ENCODE peak calls at places on chromosome 9, in eight cellular contexts. Y is iPS-NIHi11, K is KBM-7, T is LHCN-M2, L is COLO829, J is T-helper 1 cell, B is mucosa of descending colon, C is AG08395. E is an unnamed sample.
A peak's percentile ranks its signal among the peaks of the same experiment; 100 is the strongest.

GRCh38 chr9:129523953-129524847 is 96.7 kb downstream of the C9orf50 start:
- DNase-seq in C (no peak), B (no peak), L (no peak), Y (no peak), T (no peak), J (no peak), K (no peak), E (no peak)

GRCh38 chr9:109497193-109498165 is 628 bp downstream of the PTPN3 start:
- DNase-seq in Y (peak; percentile 73), L (no peak), K (no peak), B (peak; percentile 64), J (no peak), T (no peak), C (no peak), E (no peak)

GRCh38 chr9:106958955-106959657 is 96.1 kb downstream of the ZNF462 start:
- DNase-seq in B (no peak), J (no peak), C (peak; percentile 41), T (peak; percentile 52), Y (no peak), L (no peak), K (no peak), E (no peak)

GRCh38 chr9:112332977-112333638 is at the start of gene PTBP3:
- DNase-seq in J (peak; percentile 80), B (peak; percentile 86), L (peak; percentile 50), Y (peak; percentile 83), T (peak; percentile 69), K (peak; percentile 86), C (peak; percentile 66), E (peak; percentile 88)

GRCh38 chr9:36864491-36865410 is 169.3 kb downstream of the PAX5 start:
- DNase-seq in T (no peak), C (no peak), K (no peak), Y (peak; percentile 68), L (no peak), B (no peak), J (no peak), E (no peak)

GRCh38 chr9:108889649-108890067 is 27.6 kb downstream of the ACTL7A start:
- DNase-seq in L (peak; percentile 40), T (peak; percentile 43), C (no peak), J (no peak), K (no peak), Y (peak; percentile 24), B (no peak), E (no peak)

GRCh38 chr9:136712690-136713554 is 550 bp downstream of the DIPK1B start:
- DNase-seq in Y (peak; percentile 65), B (no peak), L (no peak), T (no peak), C (no peak), J (no peak), K (no peak), E (no peak)

GRCh38 chr9:72428329-72428728 is 63.3 kb upstream of the ZFAND5 start:
- DNase-seq in C (peak; percentile 68), L (no peak), B (no peak), T (peak; percentile 20), K (no peak), J (no peak), Y (no peak), E (no peak)

GRCh38 chr9:99513441-99514112 is 291.5 kb downstream of the SEC61B start:
- DNase-seq in J (no peak), C (no peak), L (no peak), T (no peak), Y (no peak), K (no peak), B (no peak), E (no peak)

GRCh38 chr9:106890621-106891020 is 27.7 kb downstream of the ZNF462 start:
- DNase-seq in J (no peak), L (no peak), B (no peak), T (no peak), C (no peak), K (no peak), Y (no peak), E (no peak)

GRCh38 chr9:134366223-134367031 is 40.2 kb downstream of the RXRA start:
- DNase-seq in K (no peak), C (peak; percentile 95), J (no peak), B (peak; percentile 92), T (no peak), Y (peak; percentile 55), L (peak; percentile 83), E (peak; percentile 93)

GRCh38 chr9:134033516-134034214 is 8.4 kb downstream of the BRD3OS start:
- DNase-seq in C (no peak), K (no peak), B (no peak), J (no peak), T (no peak), L (no peak), Y (no peak), E (no peak)

GRCh38 chr9:86943223-86943870 is 4.0 kb downstream of the GAS1 start:
- DNase-seq in K (peak; percentile 14), B (peak; percentile 34), L (no peak), J (no peak), T (peak; percentile 59), C (no peak), Y (no peak), E (no peak)

GRCh38 chr9:27339661-27340295 is 42.8 kb upstream of the EQTN start:
- DNase-seq in L (no peak), Y (no peak), C (peak; percentile 19), J (no peak), T (no peak), B (no peak), K (no peak), E (no peak)

GRCh38 chr9:126357074-126357473 is 30.4 kb downstream of the MVB12B start:
- DNase-seq in J (no peak), T (no peak), C (no peak), K (no peak), B (no peak), Y (no peak), L (no peak), E (no peak)

GRCh38 chr9:12785251-12785880 is 10.5 kb downstream of the LURAP1L start:
- DNase-seq in J (no peak), L (no peak), Y (no peak), K (no peak), C (no peak), B (peak; percentile 52), T (no peak), E (peak; percentile 80)

GRCh38 chr9:6655036-6655435 is 9.5 kb upstream of the GLDC start:
- DNase-seq in T (no peak), B (no peak), Y (no peak), K (no peak), J (no peak), L (no peak), C (no peak), E (no peak)

GRCh38 chr9:130064621-130065020 is 10.9 kb downstream of the GPR107 start:
- DNase-seq in C (no peak), B (no peak), T (no peak), L (no peak), K (no peak), Y (no peak), J (no peak), E (no peak)

GRCh38 chr9:98943682-98944129 is at the start of gene COL15A1:
- DNase-seq in K (no peak), C (peak; percentile 34), Y (peak; percentile 79), L (no peak), J (no peak), B (no peak), T (no peak), E (no peak)

GRCh38 chr9:134635431-134636141 is 6.0 kb upstream of the COL5A1 start:
- DNase-seq in T (no peak), B (no peak), K (no peak), J (no peak), L (no peak), C (no peak), Y (no peak), E (no peak)

E was measured in ascending aorta.